ENCODE peak calls at places on chromosomes 3 and 15, in four cellular contexts. One of them, this sample, is unnamed.

GRCh38 chr3:156413293-156413912 is 141.5 kb downstream of the SSR3 start:
- DNase-seq in IMR-90: no peak
- DNase-seq in AG20443: no peak
- DNase-seq in RCC 7860: no peak
- DNase-seq in this sample: no peak

GRCh38 chr3:67558429-67558828 is 96.0 kb downstream of the SUCLG2 start:
- DNase-seq in IMR-90: peak
- DNase-seq in AG20443: peak
- DNase-seq in RCC 7860: no peak
- DNase-seq in this sample: no peak

GRCh38 chr3:165653130-165653778 is 184.0 kb downstream of the BCHE start:
- DNase-seq in IMR-90: no peak
- DNase-seq in AG20443: no peak
- DNase-seq in RCC 7860: no peak
- DNase-seq in this sample: no peak

GRCh38 chr15:66934315-66934930 is 131.0 kb upstream of the SMAD3 start:
- DNase-seq in IMR-90: no peak
- DNase-seq in AG20443: no peak
- DNase-seq in RCC 7860: no peak
- DNase-seq in this sample: no peak

GRCh38 chr3:114775395-114775794 is 371.7 kb downstream of the ZBTB20 start:
- DNase-seq in IMR-90: peak
- DNase-seq in AG20443: peak
- DNase-seq in RCC 7860: no peak
- DNase-seq in this sample: no peak

GRCh38 chr3:157408499-157409149 is 28.0 kb upstream of the PTX3 start:
- DNase-seq in IMR-90: no peak
- DNase-seq in AG20443: no peak
- DNase-seq in RCC 7860: no peak
- DNase-seq in this sample: no peak

GRCh38 chr15:67850995-67851535 is 11.2 kb upstream of the RNU6-1 start:
- DNase-seq in IMR-90: peak
- DNase-seq in AG20443: no peak
- DNase-seq in RCC 7860: no peak
- DNase-seq in this sample: no peak

GRCh38 chr3:129233538-129233937 is 15.9 kb upstream of the COPG1 start:
- DNase-seq in IMR-90: no peak
- DNase-seq in AG20443: no peak
- DNase-seq in RCC 7860: no peak
- DNase-seq in this sample: no peak

GRCh38 chr3:40019371-40019770 is 210.0 kb downstream of the MYRIP start:
- DNase-seq in IMR-90: no peak
- DNase-seq in AG20443: no peak
- DNase-seq in RCC 7860: no peak
- DNase-seq in this sample: no peak

GRCh38 chr3:32406481-32407408 is 15.1 kb downstream of the CMTM7 start:
- DNase-seq in IMR-90: no peak
- DNase-seq in AG20443: no peak
- DNase-seq in RCC 7860: no peak
- DNase-seq in this sample: no peak

GRCh38 chr3:114332342-114333179 is 38.7 kb downstream of the TIGIT start:
- DNase-seq in IMR-90: no peak
- DNase-seq in AG20443: no peak
- DNase-seq in RCC 7860: no peak
- DNase-seq in this sample: no peak

GRCh38 chr3:61108247-61109019 is 142.8 kb downstream of the FHIT start:
- DNase-seq in IMR-90: no peak
- DNase-seq in AG20443: no peak
- DNase-seq in RCC 7860: no peak
- DNase-seq in this sample: no peak

GRCh38 chr3:15331606-15332404 is 581 bp downstream of the SH3BP5 start:
- DNase-seq in IMR-90: peak
- DNase-seq in AG20443: peak
- DNase-seq in RCC 7860: no peak
- DNase-seq in this sample: peak